ENCODE peak calls at places on chromosomes 2 and 18, in four cellular contexts. V, R, E and I are unnamed samples.

GRCh38 chr2:204027105-204027504 is 90.5 kb downstream of the ICOS start:
- DNase-seq in V (no peak), R (no peak), E (no peak), I (no peak)

GRCh38 chr2:64625352-64626145 is 28.2 kb downstream of the SERTAD2 start:
- DNase-seq in E (peak), V (no peak), R (no peak), I (no peak)

GRCh38 chr2:123771928-123772632 is 253.0 kb upstream of the CNTNAP5 start:
- DNase-seq in E (no peak), V (no peak), R (no peak), I (no peak)

GRCh38 chr18:63402246-63403164 is 19.8 kb downstream of the VPS4B start:
- DNase-seq in V (no peak), E (no peak), R (no peak), I (no peak)

GRCh38 chr2:30713698-30714097 is 93.5 kb downstream of the CAPN13 start:
- DNase-seq in R (no peak), E (peak), V (no peak), I (no peak)

GRCh38 chr2:233338969-233339368 is 15.3 kb upstream of the DGKD start:
- DNase-seq in R (no peak), V (no peak), E (no peak), I (no peak)

GRCh38 chr18:9926977-9927376 is 13.2 kb downstream of the VAPA start:
- DNase-seq in R (no peak), E (no peak), V (no peak), I (no peak)

GRCh38 chr2:235766206-235766794 is 272.5 kb downstream of the AGAP1 start:
- DNase-seq in E (peak), R (peak), V (peak), I (peak)

GRCh38 chr2:121505005-121505404 is 25.7 kb upstream of the RNU4ATAC start:
- DNase-seq in E (no peak), R (peak), V (no peak), I (peak)

GRCh38 chr18:3863006-3863405 is 413.0 kb downstream of the TGIF1 start:
- DNase-seq in E (no peak), V (no peak), R (no peak), I (no peak)

GRCh38 chr2:30139131-30139870 is 7.5 kb upstream of the YPEL5 start:
- DNase-seq in V (no peak), R (no peak), E (no peak), I (no peak)

GRCh38 chr2:54935389-54935788 is 114.9 kb downstream of the RTN4 start:
- DNase-seq in R (no peak), V (no peak), E (no peak), I (no peak)

GRCh38 chr2:124692707-124693106 is 667.6 kb downstream of the CNTNAP5 start:
- DNase-seq in R (no peak), V (no peak), E (no peak), I (no peak)

GRCh38 chr2:73203055-73203681 is 794 bp downstream of the NOTO start:
- DNase-seq in R (no peak), E (no peak), V (no peak), I (no peak)

GRCh38 chr2:127371037-127371436 is 16.7 kb downstream of the MAP3K2 start:
- DNase-seq in R (no peak), V (no peak), E (no peak), I (peak)
- TF ChIP-seq CTCF in R (no peak), V (no peak), E (no peak), I (peak)

DNA sequence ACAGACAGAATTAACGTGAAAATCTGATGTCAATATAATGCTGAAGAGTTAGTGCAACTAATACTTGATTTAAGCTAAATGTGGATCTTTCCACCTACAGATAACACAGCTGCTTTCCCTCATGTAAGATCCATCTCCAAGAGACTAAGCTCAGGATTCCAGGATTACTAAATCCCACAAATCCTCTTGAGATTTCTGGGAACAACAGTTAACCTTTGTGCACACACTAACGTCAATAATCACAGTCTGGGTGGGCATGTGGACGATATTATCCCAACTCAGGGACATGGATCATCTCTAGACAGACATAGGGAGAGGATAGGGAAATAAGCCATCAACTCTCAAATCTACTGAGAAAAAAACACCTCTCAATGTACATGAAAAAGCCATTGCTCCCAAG is 432.6 kb downstream of the SATB2 start:
- DNase-seq in E (no peak), V (no peak), R (no peak), I (no peak)
- H3K4me3 ChIP-seq in E (no peak), V (no peak), R (no peak), I (no peak)

GRCh38 chr2:145685323-145686050 is 1165.6 kb upstream of the ZEB2 start:
- DNase-seq in E (no peak), V (no peak), R (no peak), I (no peak)
- TF ChIP-seq CTCF in E (no peak), V (no peak), R (no peak), I (no peak)

DNA sequence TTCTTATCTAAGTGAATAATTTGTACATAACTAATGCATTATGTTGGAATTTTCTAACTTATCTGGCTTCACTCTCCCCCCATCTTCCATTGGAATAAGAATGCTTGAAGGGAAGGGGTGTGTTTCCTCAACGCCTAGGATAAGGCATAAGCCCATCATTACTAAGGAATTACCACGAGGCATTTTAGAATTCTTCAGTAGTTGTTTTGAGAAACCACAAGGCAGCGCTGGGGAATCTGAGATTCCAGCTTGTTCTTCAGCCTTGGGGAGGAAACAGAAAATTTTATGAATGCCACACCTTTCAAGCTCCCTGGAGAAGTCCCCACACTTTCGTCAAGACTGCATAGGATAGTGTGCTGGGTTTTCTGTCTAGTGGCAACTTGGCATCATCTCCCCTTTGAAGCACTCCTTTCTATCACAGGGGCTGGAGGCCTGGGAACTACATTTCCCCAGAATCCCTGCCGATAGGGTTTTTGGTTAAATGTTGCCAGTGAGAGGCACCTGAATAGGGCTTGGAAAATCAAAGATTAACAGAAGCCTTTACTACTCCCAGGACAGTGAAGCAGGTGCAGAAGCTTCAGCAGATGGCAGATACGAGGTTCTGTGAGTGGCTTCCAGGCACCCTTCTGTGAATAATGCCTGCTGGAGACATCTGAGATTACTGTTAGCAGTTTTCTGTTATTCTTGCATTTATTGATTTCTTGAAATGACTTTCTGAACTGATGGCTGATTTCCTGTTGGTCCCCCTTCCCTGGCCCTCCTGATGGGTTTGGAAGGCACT is 192.7 kb upstream of the REV1 start:
- DNase-seq in E (no peak), R (no peak), V (no peak), I (no peak)
- H3K4me3 ChIP-seq in E (no peak), R (no peak), V (no peak), I (no peak)

DNA sequence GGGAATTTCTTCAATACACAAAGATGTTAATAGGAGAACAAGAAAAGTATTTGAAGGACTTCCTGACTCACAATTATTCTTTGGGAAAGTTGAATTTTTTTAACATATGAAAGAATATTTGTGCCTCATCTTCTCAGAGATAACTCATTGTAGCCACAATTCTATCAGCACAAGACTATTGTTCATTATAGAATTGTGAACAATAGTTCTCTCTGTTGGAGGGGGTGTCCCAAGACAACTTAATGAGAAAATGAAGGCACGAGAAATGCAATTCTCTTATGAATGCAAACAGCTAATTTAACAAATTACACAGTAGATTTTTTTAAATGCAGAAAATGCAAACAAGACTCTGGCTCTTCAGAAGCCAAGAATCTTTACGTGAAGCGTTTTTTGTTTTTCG is 157.0 kb downstream of the BARD1 start:
- DNase-seq in E (no peak), R (no peak), V (no peak), I (no peak)
- TF ChIP-seq CTCF in E (no peak), R (no peak), V (no peak), I (no peak)

GRCh38 chr2:237585590-237586221 is 4.8 kb downstream of the RAB17 start:
- DNase-seq in V (no peak), E (no peak), R (no peak), I (no peak)
- H3K4me3 ChIP-seq in V (no peak), E (no peak), R (no peak), I (no peak)

GRCh38 chr18:80247403-80247916 is at the start of gene PARD6G:
- DNase-seq in E (peak), V (peak), R (peak), I (no peak)
- TF ChIP-seq CTCF in E (no peak), V (no peak), R (peak), I (no peak)